ENCODE peak calls at places on chromosomes 7 and 10, in four cellular contexts. P is lower lobe of right lung; S is Right ventricle myocardium superior; T is activated CD8-positive, alpha-beta memory T cell treated with anti-CD3 and anti-CD28 coated beads, Interleukin-2, amount 10 ng/mL, durations not matched to agents 7 days and 5 days. Y is an unnamed sample.

GRCh38 chr10:126917975-126918908 is 13.0 kb downstream of the DOCK1 start:
- ATAC-seq in P (no peak), S (peak), T (no peak), Y (no peak)

GRCh38 chr7:6436385-6436685 is 11.4 kb downstream of the DAGLB start:
- ATAC-seq in P (peak), S (peak), T (peak), Y (peak)

GRCh38 chr10:72322280-72323058 is 32.2 kb downstream of the DNAJB12 start:
- ATAC-seq in P (no peak), S (no peak), T (no peak), Y (peak)

GRCh38 chr10:97355571-97355975 is 21.0 kb upstream of the FRAT2 start:
- ATAC-seq in P (peak), S (peak), T (no peak), Y (no peak)

GRCh38 chr7:155918720-155919399 is 106.6 kb upstream of the SHH start:
- ATAC-seq in P (peak), S (peak), T (no peak), Y (peak)

GRCh38 chr10:46552526-46553237 is 3.8 kb downstream of the GPRIN2 start:
- ATAC-seq in P (no peak), S (no peak), T (no peak), Y (no peak)

GRCh38 chr10:80760914-80761371 is 223.2 kb downstream of the SH2D4B start:
- ATAC-seq in P (no peak), S (no peak), T (no peak), Y (no peak)

GRCh38 chr10:114811769-114812353 is 9.7 kb upstream of the FHIP2A start:
- ATAC-seq in P (no peak), S (no peak), T (peak), Y (peak)

GRCh38 chr7:105298004-105298403 is 90.7 kb downstream of the SRPK2 start:
- ATAC-seq in P (no peak), S (no peak), T (peak), Y (no peak)

GRCh38 chr10:3832022-3832786 is 47.2 kb upstream of the KLF6 start:
- ATAC-seq in P (no peak), S (no peak), T (no peak), Y (no peak)

GRCh38 chr7:6460303-6460702 is 12.5 kb upstream of the DAGLB start:
- ATAC-seq in P (no peak), S (no peak), T (no peak), Y (no peak)

GRCh38 chr10:89207801-89208551 is 859 bp upstream of the CH25H start:
- ATAC-seq in P (peak), S (peak), T (peak), Y (peak)

GRCh38 chr10:110220383-110220782 is 13.0 kb downstream of the MXI1 start:
- ATAC-seq in P (no peak), S (peak), T (no peak), Y (no peak)

GRCh38 chr7:37714606-37715005 is 31.0 kb downstream of the GPR141 start:
- ATAC-seq in P (no peak), S (no peak), T (no peak), Y (no peak)

GRCh38 chr10:97889461-97890265 is 40.0 kb downstream of the GOLGA7B start:
- ATAC-seq in P (peak), S (no peak), T (no peak), Y (peak)

GRCh38 chr7:6161463-6162330 is 110.7 kb downstream of the CYTH3 start:
- ATAC-seq in P (no peak), S (no peak), T (peak), Y (no peak)

GRCh38 chr10:73650537-73651331 is 5.1 kb downstream of the SYNPO2L start:
- ATAC-seq in P (no peak), S (peak), T (peak), Y (no peak)

GRCh38 chr7:40077849-40078248 is 56.6 kb downstream of the MPLKIP start:
- ATAC-seq in P (no peak), S (no peak), T (no peak), Y (no peak)

GRCh38 chr7:131602994-131603372 is 46.6 kb upstream of the PODXL start:
- ATAC-seq in P (no peak), S (peak), T (no peak), Y (no peak)

GRCh38 chr7:105567024-105567423 is 14.3 kb downstream of the EFCAB10 start:
- ATAC-seq in P (no peak), S (no peak), T (no peak), Y (no peak)

GRCh38 chr10:57968328-57969016 is 299.2 kb downstream of the IPMK start:
- ATAC-seq in P (peak), S (no peak), T (no peak), Y (no peak)

GRCh38 chr7:50775231-50775630 is 7.5 kb downstream of the GRB10 start:
- ATAC-seq in P (no peak), S (no peak), T (no peak), Y (peak)

GRCh38 chr10:16681525-16681924 is 135.7 kb downstream of the RSU1 start:
- ATAC-seq in P (no peak), S (no peak), T (no peak), Y (no peak)

GRCh38 chr10:30986027-30986672 is 45.5 kb downstream of the ZNF438 start:
- ATAC-seq in P (no peak), S (no peak), T (peak), Y (no peak)

GRCh38 chr7:87075671-87076404 is 16.4 kb upstream of the ELAPOR2 start:
- ATAC-seq in P (no peak), S (no peak), T (no peak), Y (no peak)

GRCh38 chr7:901041-901387 is 24.7 kb downstream of the GET4 start:
- ATAC-seq in P (peak), S (peak), T (no peak), Y (peak)

GRCh38 chr7:129386563-129386962 is 47.7 kb upstream of the STRIP2 start:
- ATAC-seq in P (no peak), S (no peak), T (no peak), Y (no peak)

GRCh38 chr10:49766484-49766883 is 4.4 kb upstream of the OGDHL start:
- ATAC-seq in P (no peak), S (no peak), T (no peak), Y (no peak)

GRCh38 chr10:24457661-24458318 is 248.9 kb downstream of the KIAA1217 start:
- ATAC-seq in P (peak), S (no peak), T (no peak), Y (peak)

GRCh38 chr10:129709101-129709500 is 242.1 kb downstream of the MGMT start:
- ATAC-seq in P (no peak), S (no peak), T (no peak), Y (no peak)

GRCh38 chr10:70477661-70478162 is 855 bp upstream of the PALD1 start:
- ATAC-seq in P (peak), S (no peak), T (peak), Y (peak)

GRCh38 chr7:6422926-6423632 is 24.7 kb downstream of the DAGLB start:
- ATAC-seq in P (peak), S (peak), T (peak), Y (no peak)

GRCh38 chr10:88886557-88886956 is 6.5 kb downstream of the STAMBPL1 start:
- ATAC-seq in P (no peak), S (no peak), T (peak), Y (no peak)

GRCh38 chr7:72413290-72413689 is 1.2 kb upstream of the CALN1 start:
- ATAC-seq in P (no peak), S (no peak), T (no peak), Y (no peak)

GRCh38 chr10:103682042-103682441 is 173.3 kb downstream of the SH3PXD2A start:
- ATAC-seq in P (no peak), S (no peak), T (no peak), Y (no peak)

GRCh38 chr7:96685755-96686154 is 23.9 kb downstream of the SEM1 start:
- ATAC-seq in P (no peak), S (no peak), T (peak), Y (no peak)

GRCh38 chr7:82312646-82313045 is 130.9 kb downstream of the CACNA2D1 start:
- ATAC-seq in P (no peak), S (no peak), T (no peak), Y (no peak)

GRCh38 chr7:50953820-50954219 is 171.1 kb upstream of the GRB10 start:
- ATAC-seq in P (no peak), S (peak), T (no peak), Y (peak)